ENCODE peak calls at places on chromosomes 7 and 10, in five cellular contexts. One of them, this sample, is unnamed.
A peak's percentile ranks its signal among the peaks of the same experiment; 100 is the strongest.

GRCh38 chr7:69349291-69349690 is 249.0 kb upstream of the AUTS2 start:
- DNase-seq in GM19239: no peak
- DNase-seq in NCI-H1694: no peak
- DNase-seq in M059J: no peak
- DNase-seq in NCI-H345: peak; percentile 95
- DNase-seq in this sample: no peak

GRCh38 chr10:67779455-67780205 is 58.4 kb downstream of the DNAJC12 start:
- DNase-seq in GM19239: no peak
- DNase-seq in NCI-H1694: peak; percentile 49
- DNase-seq in M059J: peak; percentile 72
- DNase-seq in NCI-H345: peak; percentile 64
- DNase-seq in this sample: peak; percentile 71

GRCh38 chr7:2526659-2527504 is 7.3 kb downstream of the LFNG start:
- DNase-seq in GM19239: no peak
- DNase-seq in NCI-H1694: no peak
- DNase-seq in M059J: no peak
- DNase-seq in NCI-H345: no peak
- DNase-seq in this sample: no peak

GRCh38 chr7:90473819-90474218 is 4.4 kb downstream of the PTTG1IP2 start:
- DNase-seq in GM19239: no peak
- DNase-seq in NCI-H1694: no peak
- DNase-seq in M059J: no peak
- DNase-seq in NCI-H345: no peak
- DNase-seq in this sample: no peak

GRCh38 chr10:101063548-101064414 is 2.0 kb downstream of the KAZALD1 start:
- DNase-seq in GM19239: no peak
- DNase-seq in NCI-H1694: no peak
- DNase-seq in M059J: no peak
- DNase-seq in NCI-H345: no peak
- DNase-seq in this sample: no peak

GRCh38 chr10:103872137-103872933 is 17.0 kb upstream of the SH3PXD2A start:
- DNase-seq in GM19239: no peak
- DNase-seq in NCI-H1694: no peak
- DNase-seq in M059J: peak; percentile 70
- DNase-seq in NCI-H345: no peak
- DNase-seq in this sample: no peak

GRCh38 chr10:24393206-24393605 is 184.3 kb downstream of the KIAA1217 start:
- DNase-seq in GM19239: no peak
- DNase-seq in NCI-H1694: no peak
- DNase-seq in M059J: no peak
- DNase-seq in NCI-H345: no peak
- DNase-seq in this sample: no peak

GRCh38 chr7:101420436-101420835 is 57.8 kb downstream of the COL26A1 start:
- DNase-seq in GM19239: no peak
- DNase-seq in NCI-H1694: no peak
- DNase-seq in M059J: no peak
- DNase-seq in NCI-H345: no peak
- DNase-seq in this sample: peak; percentile 64

GRCh38 chr7:2719007-2719406 is 31.0 kb downstream of the AMZ1 start:
- DNase-seq in GM19239: peak; percentile 60
- DNase-seq in NCI-H1694: peak; percentile 36
- DNase-seq in M059J: no peak
- DNase-seq in NCI-H345: peak; percentile 59
- DNase-seq in this sample: no peak

GRCh38 chr7:130844811-130845580 is 111.0 kb upstream of the KLF14 start:
- DNase-seq in GM19239: no peak
- DNase-seq in NCI-H1694: no peak
- DNase-seq in M059J: peak; percentile 87
- DNase-seq in NCI-H345: no peak
- DNase-seq in this sample: peak; percentile 53

GRCh38 chr10:66180651-66181318 is 745.1 kb upstream of the LRRTM3 start:
- DNase-seq in GM19239: peak; percentile 21
- DNase-seq in NCI-H1694: peak; percentile 6
- DNase-seq in M059J: peak; percentile 44
- DNase-seq in NCI-H345: peak; percentile 31
- DNase-seq in this sample: peak; percentile 25

GRCh38 chr10:49382826-49383225 is 13.1 kb downstream of the DRGX start:
- DNase-seq in GM19239: no peak
- DNase-seq in NCI-H1694: no peak
- DNase-seq in M059J: no peak
- DNase-seq in NCI-H345: no peak
- DNase-seq in this sample: peak; percentile 36